ENCODE peak calls at places on chromosomes 6 and 20, in nine cellular contexts. One of them, this sample, is unnamed.

GRCh38 chr6:41545174-41545702 is 943 bp upstream of the FOXP4 start:
- DNase-seq in GM23248: no peak
- DNase-seq in DND-41: peak; percentile 62
- DNase-seq in endothelial cell of umbilical vein: no peak
- DNase-seq in PC-9: no peak
- DNase-seq in GM23338: no peak
- DNase-seq in fibroblast of lung: no peak
- DNase-seq in HepG2: no peak
- DNase-seq in mammary epithelial cell: no peak
- DNase-seq in this sample: no peak

GRCh38 chr6:89145461-89145961 is 344 bp upstream of the PM20D2 start:
- DNase-seq in GM23248: peak; percentile 52
- DNase-seq in DND-41: no peak
- DNase-seq in endothelial cell of umbilical vein: peak; percentile 45
- DNase-seq in PC-9: no peak
- DNase-seq in GM23338: peak; percentile 11
- DNase-seq in fibroblast of lung: peak; percentile 49
- DNase-seq in HepG2: no peak
- DNase-seq in mammary epithelial cell: peak; percentile 39
- DNase-seq in this sample: no peak

GRCh38 chr6:37516076-37516919 is 16.6 kb upstream of the CCDC167 start:
- DNase-seq in GM23248: no peak
- DNase-seq in DND-41: peak; percentile 96
- DNase-seq in endothelial cell of umbilical vein: no peak
- DNase-seq in PC-9: peak; percentile 84
- DNase-seq in GM23338: peak; percentile 53
- DNase-seq in fibroblast of lung: no peak
- DNase-seq in HepG2: peak; percentile 39
- DNase-seq in mammary epithelial cell: peak; percentile 48
- DNase-seq in this sample: no peak

GRCh38 chr20:35311822-35312221 is 19.6 kb upstream of the FAM83C start:
- DNase-seq in GM23248: no peak
- DNase-seq in DND-41: no peak
- DNase-seq in endothelial cell of umbilical vein: no peak
- DNase-seq in PC-9: no peak
- DNase-seq in GM23338: no peak
- DNase-seq in fibroblast of lung: no peak
- DNase-seq in HepG2: no peak
- DNase-seq in mammary epithelial cell: no peak
- DNase-seq in this sample: no peak

GRCh38 chr6:166024252-166024651 is 143.4 kb downstream of the TBXT start:
- DNase-seq in GM23248: no peak
- DNase-seq in DND-41: no peak
- DNase-seq in endothelial cell of umbilical vein: no peak
- DNase-seq in PC-9: no peak
- DNase-seq in GM23338: no peak
- DNase-seq in fibroblast of lung: no peak
- DNase-seq in HepG2: no peak
- DNase-seq in mammary epithelial cell: no peak
- DNase-seq in this sample: no peak

GRCh38 chr6:144151010-144151727 is 852 bp downstream of the STX11 start:
- DNase-seq in GM23248: peak; percentile 59
- DNase-seq in DND-41: peak; percentile 39
- DNase-seq in endothelial cell of umbilical vein: peak; percentile 64
- DNase-seq in PC-9: peak; percentile 19
- DNase-seq in GM23338: peak; percentile 9
- DNase-seq in fibroblast of lung: peak; percentile 12
- DNase-seq in HepG2: no peak
- DNase-seq in mammary epithelial cell: peak; percentile 38
- DNase-seq in this sample: no peak

GRCh38 chr6:79544939-79545450 is 7.8 kb upstream of the LCA5 start:
- DNase-seq in GM23248: peak; percentile 99
- DNase-seq in DND-41: no peak
- DNase-seq in endothelial cell of umbilical vein: peak; percentile 99
- DNase-seq in PC-9: peak; percentile 79
- DNase-seq in GM23338: peak; percentile 97
- DNase-seq in fibroblast of lung: peak; percentile 99
- DNase-seq in HepG2: peak; percentile 16
- DNase-seq in mammary epithelial cell: peak; percentile 100
- DNase-seq in this sample: peak; percentile 99

GRCh38 chr6:11218827-11219826 is 13.3 kb downstream of the NEDD9 start:
- DNase-seq in GM23248: no peak
- DNase-seq in DND-41: no peak
- DNase-seq in endothelial cell of umbilical vein: peak; percentile 96
- DNase-seq in PC-9: no peak
- DNase-seq in GM23338: no peak
- DNase-seq in fibroblast of lung: no peak
- DNase-seq in HepG2: peak; percentile 99
- DNase-seq in mammary epithelial cell: no peak
- DNase-seq in this sample: peak; percentile 51

GRCh38 chr6:96171112-96171511 is 155.3 kb downstream of the FUT9 start:
- DNase-seq in GM23248: no peak
- DNase-seq in DND-41: no peak
- DNase-seq in endothelial cell of umbilical vein: no peak
- DNase-seq in PC-9: no peak
- DNase-seq in GM23338: no peak
- DNase-seq in fibroblast of lung: no peak
- DNase-seq in HepG2: no peak
- DNase-seq in mammary epithelial cell: no peak
- DNase-seq in this sample: no peak

GRCh38 chr20:29873946-29874345 is 1383.5 kb upstream of the DEFB115 start:
- DNase-seq in GM23248: peak; percentile 63
- DNase-seq in DND-41: no peak
- DNase-seq in endothelial cell of umbilical vein: peak; percentile 37
- DNase-seq in PC-9: no peak
- DNase-seq in GM23338: peak; percentile 70
- DNase-seq in fibroblast of lung: peak; percentile 51
- DNase-seq in HepG2: no peak
- DNase-seq in mammary epithelial cell: no peak
- DNase-seq in this sample: peak; percentile 30

GRCh38 chr6:72733045-72733444 is 111.2 kb downstream of the KCNQ5 start:
- DNase-seq in GM23248: peak; percentile 35
- DNase-seq in DND-41: no peak
- DNase-seq in endothelial cell of umbilical vein: no peak
- DNase-seq in PC-9: no peak
- DNase-seq in GM23338: no peak
- DNase-seq in fibroblast of lung: no peak
- DNase-seq in HepG2: no peak
- DNase-seq in mammary epithelial cell: no peak
- DNase-seq in this sample: no peak
- H4K20me1 ChIP-seq in GM23248: no peaks in the 10 kb centered on the region
- H4K20me1 ChIP-seq in DND-41: no peaks in the 10 kb centered on the region
- H4K20me1 ChIP-seq in endothelial cell of umbilical vein: no peaks in the 10 kb centered on the region
- H4K20me1 ChIP-seq in PC-9: no peaks in the 10 kb centered on the region
- H4K20me1 ChIP-seq in GM23338: no peaks in the 10 kb centered on the region
- H4K20me1 ChIP-seq in fibroblast of lung: no peaks in the 10 kb centered on the region
- H4K20me1 ChIP-seq in HepG2: no peaks in the 10 kb centered on the region
- H4K20me1 ChIP-seq in mammary epithelial cell: no peaks in the 10 kb centered on the region
- H4K20me1 ChIP-seq in this sample: no peaks in the 10 kb centered on the region

DNA sequence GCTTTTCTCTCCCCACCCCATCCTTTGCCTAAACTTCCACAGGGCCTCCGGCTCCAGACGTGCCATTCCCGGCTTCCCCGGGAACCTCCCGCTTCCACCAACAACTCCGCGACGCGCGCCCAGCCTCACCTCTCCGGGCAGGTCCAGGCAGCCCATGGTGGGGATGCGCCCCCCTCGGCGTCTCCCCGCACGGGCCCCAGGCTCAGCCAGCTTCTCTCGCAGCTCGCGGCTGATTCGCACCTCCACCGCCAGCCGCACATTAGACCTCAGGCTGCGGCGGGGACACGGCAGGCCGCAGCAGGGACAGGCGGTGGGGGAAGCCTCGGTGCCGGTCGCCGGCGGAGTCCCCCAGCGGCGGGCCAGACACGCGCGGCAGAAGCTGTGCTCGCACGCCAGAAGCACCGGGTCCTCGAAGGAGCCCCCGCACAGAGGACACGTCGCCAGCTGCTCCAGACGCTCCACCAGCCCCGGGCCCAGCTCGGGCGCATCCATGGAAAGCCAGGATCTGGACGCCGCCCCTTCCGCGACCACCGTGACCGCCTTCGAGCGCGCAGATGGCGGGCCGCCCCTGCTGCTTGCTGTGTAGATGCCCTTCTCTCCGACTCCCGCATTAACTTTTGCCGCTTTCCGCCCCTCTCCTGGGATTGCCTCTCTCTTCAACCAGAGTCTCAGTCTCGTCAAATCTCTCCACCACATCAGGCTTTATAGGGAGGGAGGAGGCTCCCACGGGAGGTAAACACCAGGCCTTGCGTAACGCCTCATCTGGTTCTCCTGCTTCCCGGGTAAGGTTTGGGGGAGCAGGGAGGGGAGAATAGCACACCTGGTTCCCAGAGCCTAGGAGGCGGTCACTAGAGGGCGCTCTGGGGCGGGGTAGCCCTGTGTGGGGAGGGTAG is at the start of gene RNF39:
- DNase-seq in GM23248: peak; percentile 29
- DNase-seq in DND-41: no peak
- DNase-seq in endothelial cell of umbilical vein: no peak
- DNase-seq in PC-9: no peak
- DNase-seq in GM23338: peak; percentile 80
- DNase-seq in fibroblast of lung: no peak
- DNase-seq in HepG2: peak; percentile 55
- DNase-seq in mammary epithelial cell: peak; percentile 79
- DNase-seq in this sample: no peak
- TF ChIP-seq EZH2 in GM23248: peak; percentile 71
- TF ChIP-seq EZH2 in DND-41: no peak
- TF ChIP-seq EZH2 in endothelial cell of umbilical vein: peak; percentile 96
- TF ChIP-seq EZH2 in PC-9: no peak
- TF ChIP-seq EZH2 in GM23338: peak; percentile 90
- TF ChIP-seq EZH2 in fibroblast of lung: peak; percentile 97
- TF ChIP-seq EZH2 in HepG2: no peak
- TF ChIP-seq EZH2 in mammary epithelial cell: no peak
- TF ChIP-seq EZH2 in this sample: peak; percentile 90

GRCh38 chr6:35480176-35480575 is 12.0 kb downstream of the RPL10A start:
- DNase-seq in GM23248: no peak
- DNase-seq in DND-41: no peak
- DNase-seq in endothelial cell of umbilical vein: no peak
- DNase-seq in PC-9: no peak
- DNase-seq in GM23338: no peak
- DNase-seq in fibroblast of lung: no peak
- DNase-seq in HepG2: no peak
- DNase-seq in mammary epithelial cell: no peak
- DNase-seq in this sample: no peak

GRCh38 chr6:35477551-35478179 is 9.5 kb downstream of the RPL10A start:
- DNase-seq in GM23248: no peak
- DNase-seq in DND-41: no peak
- DNase-seq in endothelial cell of umbilical vein: no peak
- DNase-seq in PC-9: no peak
- DNase-seq in GM23338: no peak
- DNase-seq in fibroblast of lung: no peak
- DNase-seq in HepG2: no peak
- DNase-seq in mammary epithelial cell: no peak
- DNase-seq in this sample: no peak

GRCh38 chr6:35476004-35476403 is 7.8 kb downstream of the RPL10A start:
- DNase-seq in GM23248: no peak
- DNase-seq in DND-41: no peak
- DNase-seq in endothelial cell of umbilical vein: no peak
- DNase-seq in PC-9: no peak
- DNase-seq in GM23338: peak; percentile 23
- DNase-seq in fibroblast of lung: no peak
- DNase-seq in HepG2: no peak
- DNase-seq in mammary epithelial cell: no peak
- DNase-seq in this sample: no peak

GRCh38 chr6:35477028-35477427 is 8.8 kb downstream of the RPL10A start:
- DNase-seq in GM23248: no peak
- DNase-seq in DND-41: no peak
- DNase-seq in endothelial cell of umbilical vein: no peak
- DNase-seq in PC-9: no peak
- DNase-seq in GM23338: no peak
- DNase-seq in fibroblast of lung: no peak
- DNase-seq in HepG2: peak; percentile 41
- DNase-seq in mammary epithelial cell: no peak
- DNase-seq in this sample: no peak

DNA sequence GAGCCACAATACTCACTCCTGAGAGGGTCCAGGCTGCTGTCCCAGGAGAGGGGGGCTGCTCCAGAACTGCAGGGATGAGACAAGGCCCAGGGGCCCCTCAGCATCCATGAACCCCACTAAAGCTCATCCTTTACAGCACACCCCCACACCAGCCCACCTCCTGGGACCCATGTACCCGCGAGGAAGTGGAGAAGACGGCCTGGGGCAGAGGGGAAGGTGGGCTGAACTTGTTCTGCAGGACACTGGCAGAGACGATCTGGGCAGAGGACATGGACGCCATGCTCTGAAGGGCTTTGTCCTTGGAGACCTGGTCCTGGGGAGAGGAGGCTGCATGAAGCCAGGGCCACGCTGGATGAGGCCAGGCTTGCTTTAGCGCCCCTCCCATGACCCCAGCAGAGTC is 10.1 kb downstream of the RPL10A start:
- DNase-seq in GM23248: no peak
- DNase-seq in DND-41: no peak
- DNase-seq in endothelial cell of umbilical vein: no peak
- DNase-seq in PC-9: no peak
- DNase-seq in GM23338: no peak
- DNase-seq in fibroblast of lung: no peak
- DNase-seq in HepG2: no peak
- DNase-seq in mammary epithelial cell: no peak
- DNase-seq in this sample: no peak
- H4K20me1 ChIP-seq in GM23248: no peaks in the 10 kb centered on the region
- H4K20me1 ChIP-seq in DND-41: peaks cover 5% of the 10 kb centered on the region
- H4K20me1 ChIP-seq in endothelial cell of umbilical vein: no peaks in the 10 kb centered on the region
- H4K20me1 ChIP-seq in PC-9: peaks cover 8% of the 10 kb centered on the region
- H4K20me1 ChIP-seq in GM23338: peaks cover 3% of the 10 kb centered on the region
- H4K20me1 ChIP-seq in fibroblast of lung: no peaks in the 10 kb centered on the region
- H4K20me1 ChIP-seq in HepG2: peaks cover 6% of the 10 kb centered on the region
- H4K20me1 ChIP-seq in mammary epithelial cell: no peaks in the 10 kb centered on the region
- H4K20me1 ChIP-seq in this sample: peaks cover 79% of the 10 kb centered on the region

DNA sequence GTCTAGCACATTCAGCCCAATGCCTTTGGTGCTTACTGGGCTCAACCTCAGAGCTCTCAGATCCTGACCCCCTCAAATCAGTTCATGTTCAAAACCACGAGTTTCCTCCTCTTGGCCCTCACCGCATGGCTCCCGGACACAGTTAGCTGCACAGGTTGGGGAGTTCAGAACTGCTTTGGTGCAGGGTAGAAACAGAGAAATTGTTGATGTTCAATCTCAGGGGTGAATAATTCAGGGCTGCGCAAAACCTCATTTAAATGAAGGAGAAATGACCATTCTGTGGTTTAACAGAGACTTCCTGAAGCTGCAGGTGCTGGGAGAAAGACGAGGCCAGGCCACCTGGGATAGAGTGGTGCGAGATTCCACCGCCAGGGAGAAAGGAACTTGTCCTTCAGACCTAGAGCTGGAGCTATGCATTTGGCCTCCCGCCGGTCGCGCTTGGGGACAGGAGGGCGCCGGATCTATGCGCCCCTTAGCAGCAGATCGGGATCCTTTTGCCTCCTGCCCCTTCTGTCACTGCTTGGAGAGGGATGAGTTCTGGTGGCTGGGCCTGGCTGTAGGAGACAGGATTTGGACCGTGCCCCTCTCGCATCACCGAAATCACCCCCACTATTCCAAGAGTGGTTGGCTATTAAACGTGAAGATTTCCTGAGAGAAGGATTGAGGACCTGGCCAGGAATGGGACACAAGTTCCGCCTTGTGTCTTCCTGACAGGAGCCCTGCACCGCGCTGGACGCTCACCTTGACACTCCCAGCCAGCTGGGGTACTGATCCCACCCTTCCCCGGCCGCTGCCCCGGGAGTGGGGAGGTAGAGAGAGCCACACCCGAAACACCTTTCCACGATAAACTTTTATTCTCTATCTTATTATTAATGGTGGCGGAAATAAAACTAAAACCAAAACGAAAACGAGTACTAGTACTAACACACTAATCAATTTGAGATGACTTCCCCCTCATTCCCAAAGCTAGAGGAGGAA is 767 bp upstream of the PAX1 start:
- DNase-seq in GM23248: no peak
- DNase-seq in DND-41: no peak
- DNase-seq in endothelial cell of umbilical vein: no peak
- DNase-seq in PC-9: no peak
- DNase-seq in GM23338: peak; percentile 71
- DNase-seq in fibroblast of lung: no peak
- DNase-seq in HepG2: no peak
- DNase-seq in mammary epithelial cell: no peak
- DNase-seq in this sample: no peak
- TF ChIP-seq EZH2 in GM23248: no peak
- TF ChIP-seq EZH2 in DND-41: no peak
- TF ChIP-seq EZH2 in endothelial cell of umbilical vein: no peak
- TF ChIP-seq EZH2 in PC-9: no peak
- TF ChIP-seq EZH2 in GM23338: peak; percentile 97
- TF ChIP-seq EZH2 in fibroblast of lung: no peak
- TF ChIP-seq EZH2 in HepG2: no peak
- TF ChIP-seq EZH2 in mammary epithelial cell: no peak
- TF ChIP-seq EZH2 in this sample: no peak

This sample was measured in astrocyte.